ENCODE peak calls at places on chromosomes 13 and 19, in five cellular contexts. G is psoas muscle, B is fibroblast of lung, Y is tibial artery, R is ovary. Q is an unnamed sample.

GRCh38 chr19:10270616-10271394 is at the start of gene ICAM1:
- DNase-seq in G (peak; percentile 85), B (peak; percentile 62), Y (peak; percentile 87), R (peak; percentile 84), Q (no peak)

GRCh38 chr13:40812724-40813445 is 23.5 kb downstream of the SLC25A15 start:
- DNase-seq in G (no peak), B (peak; percentile 44), Y (no peak), R (no peak), Q (peak; percentile 16)

GRCh38 chr19:41353466-41354342 is at the start of gene TGFB1:
- DNase-seq in G (peak; percentile 90), B (peak; percentile 85), Y (peak; percentile 90), R (peak; percentile 89), Q (peak; percentile 76)

GRCh38 chr19:36686365-36687213 is 823 bp upstream of the ZNF567 start:
- DNase-seq in G (no peak), B (no peak), Y (peak; percentile 20), R (peak; percentile 44), Q (no peak)

GRCh38 chr13:32581177-32581786 is 5.0 kb upstream of the PDS5B start:
- DNase-seq in G (no peak), B (peak; percentile 11), Y (no peak), R (no peak), Q (no peak)

GRCh38 chr19:46620716-46621115 is 4.2 kb downstream of the PTGIR start:
- DNase-seq in G (no peak), B (peak; percentile 76), Y (no peak), R (no peak), Q (no peak)

GRCh38 chr13:111255228-111255790 is 65.1 kb upstream of the TEX29 start:
- DNase-seq in G (no peak), B (no peak), Y (no peak), R (no peak), Q (no peak)

GRCh38 chr13:78881746-78882145 is 222.8 kb upstream of the OBI1 start:
- DNase-seq in G (no peak), B (no peak), Y (no peak), R (no peak), Q (no peak)

GRCh38 chr13:75410207-75410606 is 71.8 kb downstream of the TBC1D4 start:
- DNase-seq in G (no peak), B (no peak), Y (no peak), R (no peak), Q (no peak)

GRCh38 chr13:28355822-28356371 is 139.0 kb downstream of the FLT1 start:
- DNase-seq in G (no peak), B (peak; percentile 48), Y (no peak), R (no peak), Q (no peak)

GRCh38 chr13:50651916-50652315 is 191.6 kb downstream of the DLEU7 start:
- DNase-seq in G (no peak), B (no peak), Y (no peak), R (no peak), Q (no peak)

DNA sequence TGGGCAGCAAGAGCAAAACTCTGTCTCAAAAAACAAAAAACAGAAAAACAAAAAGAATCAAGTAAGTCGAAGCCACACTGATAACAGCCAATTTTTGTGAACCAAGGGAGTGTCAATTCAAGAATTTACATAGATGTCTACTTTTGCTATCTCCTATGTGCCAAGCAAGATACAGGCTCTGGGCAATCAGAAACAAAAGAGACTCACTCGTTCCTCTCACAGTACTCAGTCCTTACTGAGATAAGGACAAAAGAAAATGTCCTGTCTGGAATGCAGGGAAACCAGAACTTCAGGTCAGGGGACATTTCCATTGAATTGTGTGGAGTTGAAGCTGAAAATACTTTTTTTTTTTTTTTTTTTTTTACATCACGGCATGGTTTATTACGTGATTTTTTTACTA is 53.0 kb downstream of the NLRP12 start:
- DNase-seq in G (no peak), B (no peak), Y (no peak), R (no peak), Q (no peak)
- H3K4me3 ChIP-seq in G (no peak overlapping the region), B (no peak overlapping the region), Y (no peak overlapping the region), R (no peak overlapping the region), Q (no peak overlapping the region)

GRCh38 chr13:31046711-31047279 is 114.3 kb downstream of the TEX26 start:
- DNase-seq in G (peak; percentile 25), B (peak; percentile 53), Y (no peak), R (peak; percentile 55), Q (no peak)
- H3K4me3 ChIP-seq in G (no peak overlapping the region), B (no peak overlapping the region), Y (no peak overlapping the region), R (no peak overlapping the region), Q (no peak overlapping the region)

GRCh38 chr13:99051768-99052455 is 74.0 kb upstream of the DOCK9 start:
- DNase-seq in G (no peak), B (no peak), Y (no peak), R (no peak), Q (no peak)

GRCh38 chr13:99055286-99056073 is 77.6 kb upstream of the DOCK9 start:
- DNase-seq in G (no peak), B (no peak), Y (no peak), R (no peak), Q (no peak)

GRCh38 chr13:99046851-99047250 is 69.0 kb upstream of the DOCK9 start:
- DNase-seq in G (no peak), B (peak; percentile 35), Y (no peak), R (no peak), Q (no peak)

GRCh38 chr13:99053636-99054233 is 75.9 kb upstream of the DOCK9 start:
- DNase-seq in G (no peak), B (no peak), Y (no peak), R (no peak), Q (no peak)

GRCh38 chr13:99050983-99051488 is 73.2 kb upstream of the DOCK9 start:
- DNase-seq in G (no peak), B (no peak), Y (no peak), R (no peak), Q (no peak)
- H3K4me3 ChIP-seq in G (no peak overlapping the region), B (no peak overlapping the region), Y (no peak overlapping the region), R (no peak overlapping the region), Q (no peak overlapping the region)

GRCh38 chr19:7606289-7606688 is 10.6 kb downstream of the CAMSAP3 start:
- DNase-seq in G (no peak), B (no peak), Y (no peak), R (no peak), Q (no peak)
- H3K4me3 ChIP-seq in G (no peak overlapping the region), B (no peak overlapping the region), Y (no peak overlapping the region), R (no peak overlapping the region), Q (no peak overlapping the region)

GRCh38 chr19:28736528-28736927 is 476.4 kb downstream of the UQCRFS1 start:
- DNase-seq in G (no peak), B (no peak), Y (no peak), R (no peak), Q (no peak)
- H3K4me3 ChIP-seq in G (no peak overlapping the region), B (no peak overlapping the region), Y (no peak overlapping the region), R (no peak overlapping the region), Q (no peak overlapping the region)

GRCh38 chr19:43960411-43960810 is 9.4 kb downstream of the ZNF221 start:
- DNase-seq in G (no peak), B (no peak), Y (no peak), R (no peak), Q (no peak)

GRCh38 chr19:43956827-43957226 is 5.8 kb downstream of the ZNF221 start:
- DNase-seq in G (no peak), B (no peak), Y (no peak), R (no peak), Q (no peak)

DNA sequence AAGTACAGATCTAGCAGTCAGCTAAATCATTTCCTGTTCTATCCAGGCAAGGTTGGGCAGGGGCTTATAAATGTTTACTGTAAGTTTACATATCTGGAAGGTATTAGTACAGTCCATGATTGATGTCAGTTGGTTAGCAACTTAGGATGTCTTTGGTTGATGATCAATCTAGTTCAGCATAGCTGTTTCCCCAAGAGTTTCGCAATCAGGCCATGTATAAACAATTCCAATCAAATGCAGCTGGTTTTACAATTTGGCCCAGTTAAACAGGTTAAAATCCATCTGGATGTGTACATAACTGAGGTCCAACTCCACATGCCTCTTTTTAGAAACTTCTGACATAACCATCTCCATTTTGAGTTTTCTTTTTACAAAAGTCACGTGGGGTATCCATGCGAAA is 6.9 kb downstream of the ZNF221 start:
- DNase-seq in G (no peak), B (peak; percentile 68), Y (no peak), R (no peak), Q (peak; percentile 80)
- H3K4me3 ChIP-seq in G (no peak overlapping the region), B (no peak overlapping the region), Y (no peak overlapping the region), R (no peak overlapping the region), Q (no peak overlapping the region)

GRCh38 chr13:113969311-113969972 is 4.4 kb downstream of the C13orf46 start:
- DNase-seq in G (peak; percentile 13), B (no peak), Y (no peak), R (peak; percentile 31), Q (no peak)
- H3K4me3 ChIP-seq in G (no peak overlapping the region), B (no peak overlapping the region), Y (no peak overlapping the region), R (no peak overlapping the region), Q (no peak overlapping the region)

GRCh38 chr19:2055871-2056809 is 5.1 kb upstream of the MKNK2 start:
- DNase-seq in G (peak; percentile 64), B (peak; percentile 74), Y (peak; percentile 67), R (peak; percentile 80), Q (no peak)
- H3K4me3 ChIP-seq in G (peak overlapping the region; percentile 57), B (peak overlapping the region; percentile 4), Y (peak overlapping the region; percentile 38), R (peak overlapping the region; percentile 54), Q (peak overlapping the region; percentile 31)